ENCODE peak calls at places on chromosomes 4 and X, in nine cellular contexts. C is OCI-LY7, W is anterior cingulate cortex, L is EL, P is AG08396, D is SJSA1, O is GM12891, X is lower leg skin, S is adrenal gland. U is an unnamed sample.

GRCh38 chrX:71282514-71283408 is 674 bp upstream of the NONO start:
- DNase-seq in C (no peak), W (no peak), L (no peak), P (no peak), D (no peak), O (no peak), X (no peak), S (no peak), U (no peak)

GRCh38 chrX:70979136-70979762 is 48.4 kb upstream of the SLC7A3 start:
- DNase-seq in C (no peak), W (no peak), L (peak; percentile 47), P (peak; percentile 24), D (peak; percentile 20), O (no peak), X (no peak), S (peak; percentile 49), U (no peak)

GRCh38 chr4:6321361-6321760 is 51.7 kb downstream of the WFS1 start:
- DNase-seq in C (no peak), W (no peak), L (no peak), P (no peak), D (no peak), O (no peak), X (no peak), S (no peak), U (no peak)

GRCh38 chrX:19535481-19535880 is 20.2 kb upstream of the MAP3K15 start:
- DNase-seq in C (peak; percentile 26), W (no peak), L (no peak), P (peak; percentile 52), D (no peak), O (no peak), X (no peak), S (no peak), U (peak; percentile 49)

GRCh38 chr4:1869530-1870327 is 1.5 kb upstream of the NSD2 start:
- DNase-seq in C (no peak), W (no peak), L (no peak), P (no peak), D (no peak), O (no peak), X (no peak), S (no peak), U (no peak)

GRCh38 chr4:108700358-108700757 is 50.0 kb downstream of the OSTC start:
- DNase-seq in C (no peak), W (no peak), L (peak; percentile 50), P (no peak), D (peak; percentile 14), O (no peak), X (no peak), S (no peak), U (no peak)

GRCh38 chrX:40086569-40087335 is 11.0 kb downstream of the BCOR start:
- DNase-seq in C (no peak), W (peak; percentile 34), L (no peak), P (no peak), D (peak; percentile 21), O (no peak), X (no peak), S (no peak), U (no peak)

GRCh38 chr4:122010610-122011009 is 58.8 kb upstream of the TRPC3 start:
- DNase-seq in C (no peak), W (no peak), L (peak; percentile 57), P (peak; percentile 22), D (peak; percentile 90), O (no peak), X (no peak), S (no peak), U (no peak)

GRCh38 chr4:2335729-2336101 is 73.8 kb upstream of the MXD4 start:
- DNase-seq in C (no peak), W (no peak), L (no peak), P (no peak), D (no peak), O (no peak), X (no peak), S (peak; percentile 33), U (no peak)

U was measured in NAMALWA.